ENCODE peak calls at places on chromosome 3, in eight cellular contexts. One of them, this sample, is unnamed.

GRCh38 chr3:161598639-161599038 is 102.0 kb downstream of the OTOL1 start:
- DNase-seq in AG10803: no peak
- DNase-seq in activated naive CD8-positive, alpha-beta T cell treated with anti-CD3 and anti-CD28 coated beads, Interleukin-2, amount 10 ng/mL, durations not matched to agents 7 days and 5 days: no peak
- DNase-seq in HFF-Myc: no peak
- DNase-seq in cerebellar nuclear complex: no peak
- DNase-seq in heart right ventricle: no peak
- DNase-seq in NCI-H2081: no peak
- DNase-seq in left ventricle myocardium superior: no peak
- DNase-seq in this sample: no peak

GRCh38 chr3:99789322-99789721 is 28.3 kb upstream of the CMSS1 start:
- DNase-seq in NCI-H2081: peak
- DNase-seq in left ventricle myocardium superior: no peak
- DNase-seq in heart right ventricle: no peak
- DNase-seq in activated naive CD8-positive, alpha-beta T cell treated with anti-CD3 and anti-CD28 coated beads, Interleukin-2, amount 10 ng/mL, durations not matched to agents 7 days and 5 days: no peak
- DNase-seq in HFF-Myc: peak
- DNase-seq in AG10803: peak
- DNase-seq in cerebellar nuclear complex: no peak
- DNase-seq in this sample: no peak

GRCh38 chr3:124032351-124032880 is 40.5 kb upstream of the ROPN1 start:
- DNase-seq in NCI-H2081: peak
- DNase-seq in heart right ventricle: peak
- DNase-seq in activated naive CD8-positive, alpha-beta T cell treated with anti-CD3 and anti-CD28 coated beads, Interleukin-2, amount 10 ng/mL, durations not matched to agents 7 days and 5 days: no peak
- DNase-seq in HFF-Myc: no peak
- DNase-seq in AG10803: peak
- DNase-seq in left ventricle myocardium superior: peak
- DNase-seq in cerebellar nuclear complex: no peak
- DNase-seq in this sample: peak

GRCh38 chr3:105764378-105765376 is 104.1 kb downstream of the CBLB start:
- DNase-seq in heart right ventricle: no peak
- DNase-seq in HFF-Myc: no peak
- DNase-seq in left ventricle myocardium superior: no peak
- DNase-seq in AG10803: no peak
- DNase-seq in NCI-H2081: no peak
- DNase-seq in cerebellar nuclear complex: no peak
- DNase-seq in activated naive CD8-positive, alpha-beta T cell treated with anti-CD3 and anti-CD28 coated beads, Interleukin-2, amount 10 ng/mL, durations not matched to agents 7 days and 5 days: no peak
- DNase-seq in this sample: no peak

GRCh38 chr3:169477790-169478189 is 185.7 kb downstream of the MECOM start:
- DNase-seq in activated naive CD8-positive, alpha-beta T cell treated with anti-CD3 and anti-CD28 coated beads, Interleukin-2, amount 10 ng/mL, durations not matched to agents 7 days and 5 days: no peak
- DNase-seq in heart right ventricle: no peak
- DNase-seq in left ventricle myocardium superior: no peak
- DNase-seq in HFF-Myc: no peak
- DNase-seq in NCI-H2081: no peak
- DNase-seq in AG10803: no peak
- DNase-seq in cerebellar nuclear complex: no peak
- DNase-seq in this sample: no peak

GRCh38 chr3:68893600-68894239 is 38.6 kb downstream of the TAFA4 start:
- DNase-seq in AG10803: peak
- DNase-seq in left ventricle myocardium superior: no peak
- DNase-seq in HFF-Myc: peak
- DNase-seq in heart right ventricle: no peak
- DNase-seq in cerebellar nuclear complex: no peak
- DNase-seq in activated naive CD8-positive, alpha-beta T cell treated with anti-CD3 and anti-CD28 coated beads, Interleukin-2, amount 10 ng/mL, durations not matched to agents 7 days and 5 days: no peak
- DNase-seq in NCI-H2081: peak
- DNase-seq in this sample: no peak

GRCh38 chr3:153221748-153222162 is 59.7 kb downstream of the RAP2B start:
- DNase-seq in HFF-Myc: peak
- DNase-seq in heart right ventricle: peak
- DNase-seq in cerebellar nuclear complex: no peak
- DNase-seq in left ventricle myocardium superior: peak
- DNase-seq in activated naive CD8-positive, alpha-beta T cell treated with anti-CD3 and anti-CD28 coated beads, Interleukin-2, amount 10 ng/mL, durations not matched to agents 7 days and 5 days: peak
- DNase-seq in AG10803: peak
- DNase-seq in NCI-H2081: no peak
- DNase-seq in this sample: peak

GRCh38 chr3:64260391-64260790 is 35.1 kb upstream of the PRICKLE2 start:
- DNase-seq in left ventricle myocardium superior: no peak
- DNase-seq in AG10803: no peak
- DNase-seq in NCI-H2081: no peak
- DNase-seq in heart right ventricle: no peak
- DNase-seq in HFF-Myc: no peak
- DNase-seq in activated naive CD8-positive, alpha-beta T cell treated with anti-CD3 and anti-CD28 coated beads, Interleukin-2, amount 10 ng/mL, durations not matched to agents 7 days and 5 days: no peak
- DNase-seq in cerebellar nuclear complex: no peak
- DNase-seq in this sample: no peak

GRCh38 chr3:113825090-113825489 is 13.5 kb upstream of the GRAMD1C start:
- DNase-seq in heart right ventricle: no peak
- DNase-seq in activated naive CD8-positive, alpha-beta T cell treated with anti-CD3 and anti-CD28 coated beads, Interleukin-2, amount 10 ng/mL, durations not matched to agents 7 days and 5 days: no peak
- DNase-seq in cerebellar nuclear complex: no peak
- DNase-seq in left ventricle myocardium superior: no peak
- DNase-seq in NCI-H2081: no peak
- DNase-seq in HFF-Myc: no peak
- DNase-seq in AG10803: no peak
- DNase-seq in this sample: no peak

GRCh38 chr3:99776516-99777209 is 41.0 kb upstream of the CMSS1 start:
- DNase-seq in HFF-Myc: peak
- DNase-seq in cerebellar nuclear complex: no peak
- DNase-seq in activated naive CD8-positive, alpha-beta T cell treated with anti-CD3 and anti-CD28 coated beads, Interleukin-2, amount 10 ng/mL, durations not matched to agents 7 days and 5 days: no peak
- DNase-seq in NCI-H2081: no peak
- DNase-seq in AG10803: no peak
- DNase-seq in heart right ventricle: no peak
- DNase-seq in left ventricle myocardium superior: no peak
- DNase-seq in this sample: no peak

GRCh38 chr3:139448104-139448503 is 28.2 kb downstream of the RBP2 start:
- DNase-seq in HFF-Myc: no peak
- DNase-seq in left ventricle myocardium superior: no peak
- DNase-seq in cerebellar nuclear complex: no peak
- DNase-seq in NCI-H2081: no peak
- DNase-seq in activated naive CD8-positive, alpha-beta T cell treated with anti-CD3 and anti-CD28 coated beads, Interleukin-2, amount 10 ng/mL, durations not matched to agents 7 days and 5 days: no peak
- DNase-seq in AG10803: no peak
- DNase-seq in heart right ventricle: no peak
- DNase-seq in this sample: no peak

GRCh38 chr3:15649831-15650230 is 48.3 kb downstream of the BTD start:
- DNase-seq in activated naive CD8-positive, alpha-beta T cell treated with anti-CD3 and anti-CD28 coated beads, Interleukin-2, amount 10 ng/mL, durations not matched to agents 7 days and 5 days: no peak
- DNase-seq in HFF-Myc: no peak
- DNase-seq in NCI-H2081: no peak
- DNase-seq in cerebellar nuclear complex: no peak
- DNase-seq in left ventricle myocardium superior: no peak
- DNase-seq in heart right ventricle: no peak
- DNase-seq in AG10803: no peak
- DNase-seq in this sample: no peak

GRCh38 chr3:102511168-102511567 is 76.4 kb downstream of the ZPLD1 start:
- DNase-seq in activated naive CD8-positive, alpha-beta T cell treated with anti-CD3 and anti-CD28 coated beads, Interleukin-2, amount 10 ng/mL, durations not matched to agents 7 days and 5 days: no peak
- DNase-seq in left ventricle myocardium superior: no peak
- DNase-seq in heart right ventricle: no peak
- DNase-seq in cerebellar nuclear complex: no peak
- DNase-seq in HFF-Myc: no peak
- DNase-seq in NCI-H2081: no peak
- DNase-seq in AG10803: no peak
- DNase-seq in this sample: no peak

GRCh38 chr3:59535791-59536221 is 486.0 kb upstream of the CFAP20DC start:
- DNase-seq in cerebellar nuclear complex: no peak
- DNase-seq in heart right ventricle: no peak
- DNase-seq in AG10803: peak
- DNase-seq in left ventricle myocardium superior: no peak
- DNase-seq in NCI-H2081: no peak
- DNase-seq in HFF-Myc: peak
- DNase-seq in activated naive CD8-positive, alpha-beta T cell treated with anti-CD3 and anti-CD28 coated beads, Interleukin-2, amount 10 ng/mL, durations not matched to agents 7 days and 5 days: no peak
- DNase-seq in this sample: no peak

GRCh38 chr3:126153695-126154360 is 26.6 kb downstream of the ALDH1L1 start:
- DNase-seq in cerebellar nuclear complex: no peak
- DNase-seq in heart right ventricle: no peak
- DNase-seq in activated naive CD8-positive, alpha-beta T cell treated with anti-CD3 and anti-CD28 coated beads, Interleukin-2, amount 10 ng/mL, durations not matched to agents 7 days and 5 days: no peak
- DNase-seq in left ventricle myocardium superior: no peak
- DNase-seq in AG10803: no peak
- DNase-seq in HFF-Myc: no peak
- DNase-seq in NCI-H2081: no peak
- DNase-seq in this sample: no peak

GRCh38 chr3:51830345-51830744 is 31.1 kb upstream of the IQCF2 start:
- DNase-seq in left ventricle myocardium superior: no peak
- DNase-seq in heart right ventricle: no peak
- DNase-seq in cerebellar nuclear complex: no peak
- DNase-seq in activated naive CD8-positive, alpha-beta T cell treated with anti-CD3 and anti-CD28 coated beads, Interleukin-2, amount 10 ng/mL, durations not matched to agents 7 days and 5 days: no peak
- DNase-seq in HFF-Myc: no peak
- DNase-seq in NCI-H2081: no peak
- DNase-seq in AG10803: no peak
- DNase-seq in this sample: no peak

GRCh38 chr3:188923671-188924070 is 248.1 kb upstream of the TPRG1 start:
- DNase-seq in left ventricle myocardium superior: no peak
- DNase-seq in heart right ventricle: no peak
- DNase-seq in cerebellar nuclear complex: no peak
- DNase-seq in HFF-Myc: no peak
- DNase-seq in AG10803: no peak
- DNase-seq in activated naive CD8-positive, alpha-beta T cell treated with anti-CD3 and anti-CD28 coated beads, Interleukin-2, amount 10 ng/mL, durations not matched to agents 7 days and 5 days: no peak
- DNase-seq in NCI-H2081: no peak
- DNase-seq in this sample: no peak

This sample was measured in right lobe of liver.